ENCODE peak calls at places on chromosomes 5 and 9, in five cellular contexts. One of them, this sample, is unnamed.

GRCh38 chr5:108216890-108217289 is 165.0 kb downstream of the FBXL17 start:
- DNase-seq in AG09309: no peak
- DNase-seq in mucosa of descending colon: no peak
- DNase-seq in CD8-positive, alpha-beta memory T cell: no peak
- DNase-seq in IMR-90: peak
- DNase-seq in this sample: no peak

GRCh38 chr5:151132959-151133358 is 24.6 kb downstream of the ANXA6 start:
- DNase-seq in AG09309: no peak
- DNase-seq in mucosa of descending colon: no peak
- DNase-seq in CD8-positive, alpha-beta memory T cell: no peak
- DNase-seq in IMR-90: no peak
- DNase-seq in this sample: no peak

GRCh38 chr5:95975703-95976102 is 14.1 kb upstream of the ELL2 start:
- DNase-seq in AG09309: no peak
- DNase-seq in mucosa of descending colon: no peak
- DNase-seq in CD8-positive, alpha-beta memory T cell: no peak
- DNase-seq in IMR-90: no peak
- DNase-seq in this sample: no peak

GRCh38 chr5:43010956-43011355 is 29.2 kb downstream of the ANXA2R start:
- DNase-seq in AG09309: no peak
- DNase-seq in mucosa of descending colon: peak
- DNase-seq in CD8-positive, alpha-beta memory T cell: no peak
- DNase-seq in IMR-90: no peak
- DNase-seq in this sample: no peak

GRCh38 chr5:3993856-3994473 is 398.3 kb downstream of the IRX1 start:
- DNase-seq in AG09309: no peak
- DNase-seq in mucosa of descending colon: no peak
- DNase-seq in CD8-positive, alpha-beta memory T cell: no peak
- DNase-seq in IMR-90: no peak
- DNase-seq in this sample: no peak

GRCh38 chr5:98540056-98540455 is 233.4 kb upstream of the RGMB start:
- DNase-seq in AG09309: no peak
- DNase-seq in mucosa of descending colon: no peak
- DNase-seq in CD8-positive, alpha-beta memory T cell: no peak
- DNase-seq in IMR-90: peak
- DNase-seq in this sample: no peak

GRCh38 chr9:113375057-113376023 is 1.4 kb downstream of the HDHD3 start:
- DNase-seq in AG09309: no peak
- DNase-seq in mucosa of descending colon: peak
- DNase-seq in CD8-positive, alpha-beta memory T cell: no peak
- DNase-seq in IMR-90: peak
- DNase-seq in this sample: no peak

GRCh38 chr5:41650131-41650530 is 139.7 kb upstream of the PLCXD3 start:
- DNase-seq in AG09309: no peak
- DNase-seq in mucosa of descending colon: no peak
- DNase-seq in CD8-positive, alpha-beta memory T cell: no peak
- DNase-seq in IMR-90: no peak
- DNase-seq in this sample: no peak

GRCh38 chr9:69253057-69253456 is 72.0 kb upstream of the ENTREP1 start:
- DNase-seq in AG09309: no peak
- DNase-seq in mucosa of descending colon: no peak
- DNase-seq in CD8-positive, alpha-beta memory T cell: no peak
- DNase-seq in IMR-90: peak
- DNase-seq in this sample: no peak

GRCh38 chr5:172901788-172902496 is 57.3 kb upstream of the RPL26L1 start:
- DNase-seq in AG09309: no peak
- DNase-seq in mucosa of descending colon: no peak
- DNase-seq in CD8-positive, alpha-beta memory T cell: no peak
- DNase-seq in IMR-90: peak
- DNase-seq in this sample: no peak

GRCh38 chr9:89686134-89686533 is 81.3 kb downstream of the GADD45G start:
- DNase-seq in AG09309: no peak
- DNase-seq in mucosa of descending colon: no peak
- DNase-seq in CD8-positive, alpha-beta memory T cell: no peak
- DNase-seq in IMR-90: no peak
- DNase-seq in this sample: no peak

GRCh38 chr9:110578896-110579752 is at the start of gene SVEP1:
- DNase-seq in AG09309: no peak
- DNase-seq in mucosa of descending colon: peak
- DNase-seq in CD8-positive, alpha-beta memory T cell: no peak
- DNase-seq in IMR-90: peak
- DNase-seq in this sample: no peak

GRCh38 chr5:95861858-95862561 is 39.5 kb upstream of the GLRX start:
- DNase-seq in AG09309: peak
- DNase-seq in mucosa of descending colon: no peak
- DNase-seq in CD8-positive, alpha-beta memory T cell: no peak
- DNase-seq in IMR-90: peak
- DNase-seq in this sample: no peak

GRCh38 chr5:80246995-80247729 is 8.7 kb downstream of the SERINC5 start:
- DNase-seq in AG09309: peak
- DNase-seq in mucosa of descending colon: peak
- DNase-seq in CD8-positive, alpha-beta memory T cell: no peak
- DNase-seq in IMR-90: peak
- DNase-seq in this sample: no peak

GRCh38 chr5:470961-471749 is 28.2 kb downstream of the EXOC3 start:
- DNase-seq in AG09309: no peak
- DNase-seq in mucosa of descending colon: no peak
- DNase-seq in CD8-positive, alpha-beta memory T cell: no peak
- DNase-seq in IMR-90: no peak
- DNase-seq in this sample: no peak
- H3K4me3 ChIP-seq in AG09309: no peak
- H3K4me3 ChIP-seq in mucosa of descending colon: no peak
- H3K4me3 ChIP-seq in CD8-positive, alpha-beta memory T cell: peak
- H3K4me3 ChIP-seq in IMR-90: no peak
- H3K4me3 ChIP-seq in this sample: peak

GRCh38 chr9:97437151-97437550 is 25.3 kb downstream of the TDRD7 start:
- DNase-seq in AG09309: no peak
- DNase-seq in mucosa of descending colon: no peak
- DNase-seq in CD8-positive, alpha-beta memory T cell: no peak
- DNase-seq in IMR-90: no peak
- DNase-seq in this sample: no peak
- H3K4me3 ChIP-seq in AG09309: no peak
- H3K4me3 ChIP-seq in mucosa of descending colon: no peak
- H3K4me3 ChIP-seq in CD8-positive, alpha-beta memory T cell: no peak
- H3K4me3 ChIP-seq in IMR-90: no peak
- H3K4me3 ChIP-seq in this sample: no peak

GRCh38 chr9:115117999-115118470 is at the start of gene TNC:
- DNase-seq in AG09309: no peak
- DNase-seq in mucosa of descending colon: peak
- DNase-seq in CD8-positive, alpha-beta memory T cell: no peak
- DNase-seq in IMR-90: peak
- DNase-seq in this sample: no peak
- H3K4me3 ChIP-seq in AG09309: peak
- H3K4me3 ChIP-seq in mucosa of descending colon: no peak
- H3K4me3 ChIP-seq in CD8-positive, alpha-beta memory T cell: no peak
- H3K4me3 ChIP-seq in IMR-90: peak
- H3K4me3 ChIP-seq in this sample: no peak

GRCh38 chr9:101246691-101247090 is 138.1 kb downstream of the BAAT start:
- DNase-seq in AG09309: no peak
- DNase-seq in mucosa of descending colon: no peak
- DNase-seq in CD8-positive, alpha-beta memory T cell: no peak
- DNase-seq in IMR-90: no peak
- DNase-seq in this sample: no peak
- H3K4me3 ChIP-seq in AG09309: no peak
- H3K4me3 ChIP-seq in mucosa of descending colon: no peak
- H3K4me3 ChIP-seq in CD8-positive, alpha-beta memory T cell: no peak
- H3K4me3 ChIP-seq in IMR-90: no peak
- H3K4me3 ChIP-seq in this sample: no peak

GRCh38 chr5:54471398-54471797 is 15.9 kb downstream of the HSPB3 start:
- DNase-seq in AG09309: no peak
- DNase-seq in mucosa of descending colon: no peak
- DNase-seq in CD8-positive, alpha-beta memory T cell: no peak
- DNase-seq in IMR-90: no peak
- DNase-seq in this sample: no peak

GRCh38 chr5:54463696-54464095 is 8.2 kb downstream of the HSPB3 start:
- DNase-seq in AG09309: no peak
- DNase-seq in mucosa of descending colon: no peak
- DNase-seq in CD8-positive, alpha-beta memory T cell: no peak
- DNase-seq in IMR-90: no peak
- DNase-seq in this sample: no peak

GRCh38 chr5:54470677-54471076 is 15.2 kb downstream of the HSPB3 start:
- DNase-seq in AG09309: peak
- DNase-seq in mucosa of descending colon: no peak
- DNase-seq in CD8-positive, alpha-beta memory T cell: no peak
- DNase-seq in IMR-90: peak
- DNase-seq in this sample: no peak

GRCh38 chr5:54470191-54470590 is 14.7 kb downstream of the HSPB3 start:
- DNase-seq in AG09309: no peak
- DNase-seq in mucosa of descending colon: no peak
- DNase-seq in CD8-positive, alpha-beta memory T cell: no peak
- DNase-seq in IMR-90: peak
- DNase-seq in this sample: no peak

DNA sequence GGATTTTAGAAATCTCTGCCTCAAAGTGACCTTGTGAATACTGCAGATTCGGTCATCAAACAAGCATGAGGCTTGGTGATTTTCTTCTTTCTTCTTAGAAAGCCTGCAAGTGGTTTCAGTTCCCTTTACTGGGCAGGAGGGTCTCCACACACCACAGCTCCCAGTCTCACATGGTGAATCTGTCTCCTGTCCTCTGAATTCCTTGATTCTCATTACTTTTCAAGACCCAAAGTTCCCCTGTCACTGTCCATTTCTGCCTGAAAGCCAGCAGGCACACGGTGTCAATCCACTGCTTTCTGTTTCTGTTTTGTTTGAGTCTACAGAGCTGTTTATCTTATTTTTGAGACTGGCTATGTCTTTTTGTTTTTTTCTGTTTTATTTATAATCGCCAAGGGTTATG is 14.2 kb downstream of the HSPB3 start:
- DNase-seq in AG09309: no peak
- DNase-seq in mucosa of descending colon: no peak
- DNase-seq in CD8-positive, alpha-beta memory T cell: no peak
- DNase-seq in IMR-90: peak
- DNase-seq in this sample: no peak
- H3K4me3 ChIP-seq in AG09309: peak
- H3K4me3 ChIP-seq in mucosa of descending colon: no peak
- H3K4me3 ChIP-seq in CD8-positive, alpha-beta memory T cell: no peak
- H3K4me3 ChIP-seq in IMR-90: peak
- H3K4me3 ChIP-seq in this sample: no peak

DNA sequence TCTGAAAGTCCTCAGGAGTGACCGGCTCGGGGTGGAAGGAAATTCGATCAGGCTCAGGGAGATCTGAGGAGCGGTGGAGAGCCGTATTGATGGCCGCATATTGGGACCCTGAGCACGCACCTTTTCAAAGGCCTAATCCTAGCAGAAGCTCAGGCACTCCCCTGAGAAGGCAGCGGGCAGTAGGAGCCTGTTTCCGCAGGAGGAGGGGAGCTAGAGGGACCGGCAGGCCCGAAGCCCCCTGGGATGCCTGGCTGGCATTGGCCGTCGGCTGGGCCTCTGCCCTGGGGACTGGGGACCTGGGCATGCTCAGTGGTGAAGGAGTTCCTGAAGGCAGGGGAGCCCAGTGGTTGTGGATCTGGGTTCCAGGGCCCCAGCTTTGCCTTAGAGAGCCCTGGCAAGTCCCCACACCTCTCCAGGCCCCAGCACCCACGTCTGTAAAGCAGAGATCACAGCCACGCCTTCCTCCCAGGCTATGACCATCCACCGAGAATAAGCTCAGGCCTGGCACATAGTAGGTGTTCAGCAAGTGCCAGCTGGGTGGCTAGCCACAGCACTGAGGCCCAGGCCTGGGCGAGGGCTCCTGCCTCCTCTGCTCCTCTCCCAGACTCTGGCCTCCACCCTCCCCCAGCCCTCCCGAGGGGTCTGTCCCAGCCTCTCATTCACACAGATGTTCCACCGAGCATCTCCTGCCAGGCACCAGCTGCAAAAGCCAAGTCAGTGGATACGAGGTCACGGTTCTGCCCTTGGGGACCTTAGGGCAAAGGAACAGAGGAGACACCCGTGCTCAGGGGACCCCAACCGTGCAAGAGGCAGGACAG is 17.2 kb upstream of the QRFP start:
- DNase-seq in AG09309: no peak
- DNase-seq in mucosa of descending colon: no peak
- DNase-seq in CD8-positive, alpha-beta memory T cell: no peak
- DNase-seq in IMR-90: no peak
- DNase-seq in this sample: no peak
- H3K4me3 ChIP-seq in AG09309: no peak
- H3K4me3 ChIP-seq in mucosa of descending colon: no peak
- H3K4me3 ChIP-seq in CD8-positive, alpha-beta memory T cell: no peak
- H3K4me3 ChIP-seq in IMR-90: no peak
- H3K4me3 ChIP-seq in this sample: no peak

DNA sequence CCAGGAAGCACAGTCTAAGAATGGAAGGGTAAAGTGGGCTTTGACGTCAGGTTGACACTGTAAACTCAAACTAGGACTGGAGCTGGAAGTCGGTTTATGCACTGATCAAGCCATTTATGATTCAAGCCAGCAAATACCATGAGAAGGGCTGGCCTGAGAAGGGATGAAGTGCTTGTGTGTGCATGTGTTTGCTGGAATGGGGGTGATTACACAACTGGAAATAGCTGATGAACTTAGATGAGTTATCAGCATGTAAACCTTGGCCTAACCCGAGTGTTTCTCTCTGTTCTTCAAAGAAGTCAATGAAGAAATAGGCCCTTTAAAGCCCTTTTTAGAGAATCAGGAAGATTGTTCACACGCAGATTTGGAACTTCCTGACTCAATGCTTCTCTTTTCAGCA is 287.6 kb downstream of the RFX3 start:
- DNase-seq in AG09309: no peak
- DNase-seq in mucosa of descending colon: no peak
- DNase-seq in CD8-positive, alpha-beta memory T cell: no peak
- DNase-seq in IMR-90: peak
- DNase-seq in this sample: no peak
- H3K4me3 ChIP-seq in AG09309: no peak
- H3K4me3 ChIP-seq in mucosa of descending colon: no peak
- H3K4me3 ChIP-seq in CD8-positive, alpha-beta memory T cell: no peak
- H3K4me3 ChIP-seq in IMR-90: no peak
- H3K4me3 ChIP-seq in this sample: no peak

GRCh38 chr9:136940526-136941230 is 3.9 kb downstream of the FBXW5 start:
- DNase-seq in AG09309: no peak
- DNase-seq in mucosa of descending colon: no peak
- DNase-seq in CD8-positive, alpha-beta memory T cell: no peak
- DNase-seq in IMR-90: no peak
- DNase-seq in this sample: no peak
- H3K4me3 ChIP-seq in AG09309: no peak
- H3K4me3 ChIP-seq in mucosa of descending colon: no peak
- H3K4me3 ChIP-seq in CD8-positive, alpha-beta memory T cell: no peak
- H3K4me3 ChIP-seq in IMR-90: no peak
- H3K4me3 ChIP-seq in this sample: no peak

GRCh38 chr9:116153765-116154333 is at the start of gene PAPPA:
- DNase-seq in AG09309: no peak
- DNase-seq in mucosa of descending colon: no peak
- DNase-seq in CD8-positive, alpha-beta memory T cell: no peak
- DNase-seq in IMR-90: no peak
- DNase-seq in this sample: no peak
- H3K4me3 ChIP-seq in AG09309: peak
- H3K4me3 ChIP-seq in mucosa of descending colon: peak
- H3K4me3 ChIP-seq in CD8-positive, alpha-beta memory T cell: no peak
- H3K4me3 ChIP-seq in IMR-90: peak
- H3K4me3 ChIP-seq in this sample: no peak

DNA sequence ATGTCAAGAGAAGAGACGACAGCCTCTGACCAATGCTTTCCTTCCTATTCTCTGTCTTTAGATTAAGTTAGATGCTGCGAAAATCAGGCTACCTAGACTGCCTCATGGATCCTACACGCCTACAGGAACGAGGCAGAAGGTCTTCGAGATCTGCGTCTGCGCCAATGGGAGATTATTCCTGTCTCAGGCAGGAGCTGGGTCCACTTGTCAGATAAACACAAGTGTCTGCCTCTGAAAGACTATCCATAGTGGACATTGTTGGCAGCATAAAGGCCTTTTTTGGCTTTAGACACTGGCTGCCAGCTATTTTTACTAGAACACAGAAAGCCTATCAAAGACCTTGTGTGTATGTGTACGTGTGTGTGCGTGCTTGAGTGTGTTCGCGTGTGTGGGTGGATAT is 90.9 kb upstream of the PPP1R2B start:
- DNase-seq in AG09309: no peak
- DNase-seq in mucosa of descending colon: no peak
- DNase-seq in CD8-positive, alpha-beta memory T cell: no peak
- DNase-seq in IMR-90: no peak
- DNase-seq in this sample: no peak
- H3K4me3 ChIP-seq in AG09309: no peak
- H3K4me3 ChIP-seq in mucosa of descending colon: no peak
- H3K4me3 ChIP-seq in CD8-positive, alpha-beta memory T cell: no peak
- H3K4me3 ChIP-seq in IMR-90: no peak
- H3K4me3 ChIP-seq in this sample: no peak

This sample was measured in Jurkat, Clone E6-1.